ENCODE peak calls at places on chromosomes 13 and 19, in ten cellular contexts. U, F, T, C, S, I, J, V, M and W are unnamed samples. For H3K4me1, H3K27me3 and H3K9me3, the result is how much of the 10 kb centered on the place peaks cover.

GRCh38 chr13:20129076-20129475 is 31.8 kb downstream of the GJA3 start:
- DNase-seq in U (no peak), F (no peak), T (no peak), C (peak), S (no peak), I (no peak), J (no peak), V (no peak), M (no peak), W (no peak)

GRCh38 chr19:23946569-23946968 is 31.9 kb downstream of the ZNF726 start:
- DNase-seq in U (no peak), F (no peak), T (no peak), C (no peak), S (no peak), I (no peak), J (no peak), V (peak), M (no peak), W (no peak)

GRCh38 chr13:57128909-57129308 is 11.8 kb upstream of the PRR20A start:
- DNase-seq in U (no peak), F (no peak), T (no peak), C (no peak), S (no peak), I (no peak), J (no peak), V (no peak), M (peak), W (peak)

GRCh38 chr19:29329460-29330134 is 116.6 kb upstream of the UQCRFS1 start:
- DNase-seq in U (no peak), F (peak), T (peak), C (no peak), S (no peak), I (no peak), J (no peak), V (no peak), M (no peak), W (no peak)

GRCh38 chr13:30804474-30804873 is 69.1 kb downstream of the ALOX5AP start:
- DNase-seq in U (no peak), F (no peak), T (no peak), C (peak), S (no peak), I (no peak), J (no peak), V (no peak), M (no peak), W (no peak)

GRCh38 chr13:110250258-110250891 is 56.6 kb downstream of the COL4A1 start:
- DNase-seq in U (no peak), F (no peak), T (no peak), C (peak), S (no peak), I (no peak), J (peak), V (peak), M (no peak), W (no peak)

GRCh38 chr19:48364564-48365363 is 597 bp downstream of the SYNGR4 start:
- DNase-seq in U (no peak), F (no peak), T (no peak), C (no peak), S (no peak), I (no peak), J (no peak), V (no peak), M (no peak), W (no peak)

GRCh38 chr19:2477141-2477710 is 1.3 kb downstream of the GADD45B start:
- DNase-seq in U (no peak), F (no peak), T (peak), C (no peak), S (peak), I (peak), J (peak), V (no peak), M (no peak), W (peak)

GRCh38 chr13:46926856-46927625 is 30.2 kb upstream of the HTR2A start:
- DNase-seq in U (no peak), F (no peak), T (no peak), C (no peak), S (no peak), I (no peak), J (no peak), V (peak), M (no peak), W (no peak)

GRCh38 chr13:65943024-65943423 is 1287.1 kb downstream of the PCDH9 start:
- DNase-seq in U (no peak), F (no peak), T (no peak), C (no peak), S (no peak), I (no peak), J (no peak), V (peak), M (no peak), W (no peak)

GRCh38 chr19:13610042-13610691 is 103.9 kb upstream of the CACNA1A start:
- DNase-seq in U (no peak), F (no peak), T (no peak), C (no peak), S (no peak), I (no peak), J (peak), V (no peak), M (no peak), W (no peak)

GRCh38 chr13:113954046-113954841 is 19.6 kb downstream of the C13orf46 start:
- DNase-seq in U (no peak), F (no peak), T (no peak), C (no peak), S (peak), I (no peak), J (peak), V (no peak), M (no peak), W (no peak)

GRCh38 chr13:43785681-43786471 is 896 bp downstream of the ENOX1 start:
- DNase-seq in U (no peak), F (peak), T (peak), C (peak), S (peak), I (peak), J (peak), V (peak), M (no peak), W (peak)

GRCh38 chr13:103282571-103283450 is 216.6 kb upstream of the SLC10A2 start:
- DNase-seq in U (no peak), F (no peak), T (peak), C (no peak), S (no peak), I (no peak), J (no peak), V (peak), M (no peak), W (no peak)

GRCh38 chr13:42354246-42355117 is 82.5 kb downstream of the AKAP11 start:
- DNase-seq in U (no peak), F (no peak), T (no peak), C (no peak), S (no peak), I (no peak), J (no peak), V (peak), M (no peak), W (peak)

DNA sequence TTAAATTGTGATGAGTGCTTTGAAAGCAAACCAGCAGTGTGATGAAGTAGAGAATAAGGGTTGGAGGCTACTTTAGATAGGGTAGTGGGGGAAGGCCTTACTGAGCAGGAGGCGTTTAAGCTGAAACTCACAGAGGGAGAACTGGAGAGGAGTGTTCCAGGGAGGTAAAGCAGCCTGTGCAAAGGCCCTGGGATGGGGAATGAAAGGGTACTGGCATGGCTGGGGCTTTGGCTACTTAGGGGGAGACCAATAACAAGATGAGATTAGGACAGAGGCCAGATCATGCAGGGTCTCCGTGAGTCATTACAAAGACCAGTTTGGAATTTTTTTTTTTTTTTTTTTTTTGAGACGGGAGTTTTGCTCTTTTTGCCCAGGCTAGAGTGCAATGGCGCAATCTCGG is 1.1 kb downstream of the PPP5C start:
- DNase-seq in U (no peak), F (no peak), T (no peak), C (no peak), S (no peak), I (no peak), J (peak), V (no peak), M (no peak), W (no peak)
- H3K4me1 ChIP-seq in U (under half), F (under half), T (under half), C (half or more), S (half or more), I (under half), J (under half), V (under half), M (under half), W (under half)

GRCh38 chr19:9935409-9936062 is 779 bp downstream of the OLFM2 start:
- DNase-seq in U (no peak), F (no peak), T (no peak), C (no peak), S (no peak), I (no peak), J (no peak), V (no peak), M (no peak), W (no peak)
- H3K27me3 ChIP-seq in U (under half), F (under half), T (under half), C (under half), S (half or more), I (under half), J (under half), V (under half), M (under half), W (under half)

GRCh38 chr13:51549593-51549992 is 34.7 kb upstream of the WDFY2 start:
- DNase-seq in U (no peak), F (no peak), T (no peak), C (no peak), S (no peak), I (no peak), J (no peak), V (no peak), M (no peak), W (no peak)
- H3K9me3 ChIP-seq in U (under half), F (under half), T (under half), C (under half), S (under half), I (under half), J (under half), V (under half), M (under half), W (under half)

DNA sequence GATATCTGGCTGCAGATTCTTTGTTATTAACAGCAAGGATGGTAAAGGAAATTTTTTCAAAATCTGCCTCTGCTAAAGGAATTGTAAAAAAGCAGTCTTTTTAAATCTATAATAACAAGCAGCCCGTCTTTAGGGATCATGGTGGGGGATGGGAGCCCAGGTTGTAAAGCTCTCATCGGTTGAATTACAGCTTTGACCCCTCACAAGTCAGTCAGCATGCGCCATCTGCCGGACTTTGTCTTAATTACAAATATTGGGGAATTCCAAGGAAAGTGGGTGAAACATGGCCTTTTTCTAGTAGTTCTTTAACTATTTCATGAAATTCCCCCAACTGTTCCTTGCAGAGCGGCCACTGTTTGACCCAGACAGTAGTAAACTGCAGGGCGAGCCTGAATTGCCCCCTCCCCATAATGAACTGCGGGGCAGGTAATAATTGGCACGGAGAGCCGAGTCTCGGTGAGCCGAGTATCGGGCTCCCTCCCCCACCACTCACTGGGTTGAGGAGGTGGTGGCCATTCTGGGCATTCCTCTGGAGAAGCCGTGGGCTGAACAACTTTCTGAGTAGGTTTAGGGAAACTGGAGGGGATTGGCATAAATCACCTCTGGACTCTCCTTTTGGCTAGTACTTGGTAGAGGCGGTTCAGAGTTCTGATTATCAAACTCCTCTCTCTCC is 11.6 kb downstream of the ZNF578 start:
- DNase-seq in U (no peak), F (no peak), T (peak), C (no peak), S (no peak), I (no peak), J (no peak), V (no peak), M (peak), W (no peak)
- H3K4me1 ChIP-seq in U (under half), F (under half), T (under half), C (under half), S (under half), I (under half), J (under half), V (under half), M (under half), W (under half)

DNA sequence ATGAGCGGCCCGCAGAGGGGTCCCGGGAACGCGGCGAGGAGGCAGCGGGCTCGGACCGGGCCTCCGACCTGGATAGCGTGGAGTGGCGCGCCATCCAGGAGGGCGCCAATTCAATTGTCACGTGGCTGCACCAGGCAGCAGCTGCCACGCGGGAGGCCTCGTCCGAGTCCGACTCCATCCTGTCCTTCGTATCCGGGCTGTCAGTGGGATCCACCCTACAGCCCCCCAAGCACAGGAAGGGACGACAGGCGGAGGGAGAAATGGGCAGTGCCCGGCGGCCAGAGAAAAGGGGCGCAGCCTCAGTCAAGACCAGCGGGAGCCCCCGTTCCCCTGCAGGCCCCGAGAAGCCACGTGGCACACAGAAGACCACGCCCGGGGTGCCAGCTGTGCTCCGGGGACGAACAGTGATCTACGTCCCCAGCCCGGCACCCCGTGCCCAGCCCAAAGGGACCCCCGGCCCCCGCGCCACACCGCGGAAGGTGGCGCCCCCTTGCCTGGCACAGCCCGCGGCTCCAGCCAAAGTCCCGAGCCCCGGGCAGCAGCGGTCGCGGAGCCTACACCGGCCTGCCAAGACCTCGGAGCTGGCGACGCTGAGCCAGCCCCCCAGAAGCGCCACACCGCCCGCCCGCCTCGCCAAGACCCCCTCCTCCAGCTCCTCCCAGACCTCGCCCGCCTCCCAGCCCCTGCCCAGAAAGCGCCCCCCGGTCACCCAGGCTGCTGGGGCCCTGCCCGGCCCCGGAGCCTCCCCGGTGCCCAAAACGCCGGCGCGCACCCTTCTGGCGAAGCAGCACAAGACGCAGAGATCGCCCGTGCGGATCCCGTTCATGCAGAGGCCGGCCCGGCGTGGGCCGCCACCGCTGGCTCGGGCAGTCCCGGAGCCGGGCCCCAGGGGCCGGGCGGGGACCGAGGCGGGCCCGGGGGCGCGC is 10.5 kb downstream of the C19orf25 start:
- DNase-seq in U (no peak), F (no peak), T (no peak), C (no peak), S (no peak), I (no peak), J (no peak), V (peak), M (no peak), W (no peak)
- H3K27me3 ChIP-seq in U (under half), F (under half), T (under half), C (half or more), S (half or more), I (half or more), J (under half), V (under half), M (half or more), W (under half)

GRCh38 chr13:41177616-41178015 is 16.8 kb downstream of the KBTBD7 start:
- DNase-seq in U (no peak), F (no peak), T (no peak), C (no peak), S (no peak), I (no peak), J (no peak), V (no peak), M (no peak), W (no peak)
- H3K9me3 ChIP-seq in U (under half), F (under half), T (under half), C (under half), S (under half), I (under half), J (under half), V (under half), M (under half), W (under half)

DNA sequence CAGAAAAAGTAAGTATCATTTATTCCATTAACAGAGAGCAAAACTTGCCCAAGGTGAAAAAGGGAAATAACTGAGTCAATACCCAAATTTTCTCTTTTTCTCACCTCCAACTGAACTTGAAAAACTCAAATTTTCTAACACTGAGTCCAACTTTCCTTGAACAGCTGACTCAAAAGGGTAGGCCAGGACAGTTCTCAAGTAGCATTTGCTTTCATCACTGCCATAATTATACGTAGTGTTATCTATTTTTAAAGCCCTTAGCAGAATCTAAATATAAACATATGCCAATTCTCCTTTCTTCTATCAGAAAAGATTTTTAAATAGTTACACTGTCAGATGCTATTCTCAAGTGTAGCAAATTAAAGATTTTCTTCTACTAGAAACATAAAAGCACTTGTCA is 3.5 kb downstream of the N4BP2L2 start:
- DNase-seq in U (no peak), F (no peak), T (no peak), C (no peak), S (no peak), I (no peak), J (no peak), V (no peak), M (no peak), W (no peak)
- H3K4me1 ChIP-seq in U (under half), F (under half), T (under half), C (half or more), S (half or more), I (under half), J (under half), V (under half), M (under half), W (under half)

GRCh38 chr19:31347828-31348314 is 1.4 kb downstream of the TSHZ3 start:
- DNase-seq in U (no peak), F (no peak), T (no peak), C (peak), S (no peak), I (no peak), J (no peak), V (peak), M (no peak), W (no peak)
- H3K27me3 ChIP-seq in U (under half), F (half or more), T (under half), C (under half), S (under half), I (under half), J (under half), V (under half), M (under half), W (under half)

DNA sequence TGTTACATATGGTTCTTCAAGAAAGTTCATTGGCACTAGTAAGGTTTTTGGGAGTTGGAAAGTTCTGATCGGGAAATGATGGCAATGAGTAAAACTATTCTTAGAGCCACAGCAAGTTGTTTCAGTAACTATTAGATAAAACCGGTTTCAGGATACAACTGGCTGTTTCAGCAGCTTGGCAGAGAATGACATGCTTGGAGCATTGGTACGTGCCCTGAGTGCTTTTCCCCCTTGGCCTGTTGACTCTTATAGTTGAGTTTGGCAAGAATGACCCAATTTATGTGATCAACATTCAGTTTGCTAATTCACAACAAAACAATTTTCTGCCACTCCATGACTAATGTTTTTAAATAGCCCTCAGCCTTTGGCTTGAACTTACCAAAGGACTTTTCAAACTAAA is 10.8 kb upstream of the ZNF491 start:
- DNase-seq in U (no peak), F (no peak), T (no peak), C (no peak), S (no peak), I (no peak), J (no peak), V (no peak), M (no peak), W (no peak)
- H3K9me3 ChIP-seq in U (under half), F (half or more), T (under half), C (under half), S (half or more), I (under half), J (under half), V (under half), M (under half), W (under half)

DNA sequence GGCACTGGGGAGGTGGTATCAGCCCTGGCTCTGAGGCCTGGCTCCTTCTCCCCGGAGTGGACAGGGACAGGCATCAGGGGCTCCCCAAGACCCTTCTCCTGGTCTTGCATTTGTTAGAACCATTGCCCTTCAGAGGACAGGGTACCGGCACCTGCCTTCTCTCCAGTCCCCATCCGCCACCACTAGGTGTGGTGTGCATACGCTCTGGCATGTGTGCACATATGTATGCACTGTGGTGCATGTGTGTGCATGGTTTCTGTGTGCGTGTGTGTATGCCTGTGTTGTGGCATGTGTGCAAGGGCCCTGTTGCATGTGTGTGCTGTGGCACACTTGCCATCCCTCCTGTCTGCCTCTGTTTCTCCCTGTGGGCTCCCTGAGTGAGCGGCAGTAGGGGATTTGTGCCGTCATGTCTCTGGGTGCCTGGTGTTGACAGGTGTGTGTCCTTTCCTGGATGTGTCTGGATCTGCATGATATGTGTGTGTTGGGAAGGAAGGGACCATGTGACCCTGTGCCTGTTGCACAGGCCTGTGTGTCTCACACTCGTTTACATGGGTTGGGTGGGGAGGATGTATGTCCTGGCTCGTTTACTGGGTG is 9.3 kb downstream of the KCTD15 start:
- DNase-seq in U (no peak), F (no peak), T (no peak), C (no peak), S (no peak), I (no peak), J (no peak), V (no peak), M (no peak), W (no peak)
- H3K4me1 ChIP-seq in U (under half), F (under half), T (under half), C (under half), S (under half), I (under half), J (under half), V (under half), M (under half), W (under half)